ENCODE peak calls at places on chromosomes 11 and 22, in eight cellular contexts. M is stimulated activated CD4-positive, alpha-beta T cell treated with anti-CD3 and anti-CD28 coated beads, Interleukin-15, amount 100 ng/mL, for 1 hour; F is ovary; C is KBM-7; P is T-helper 22 cell; K is astrocyte of the spinal cord; O is NCI-H748 treated with DMSO at 0.1 percent for 48 hours; X is CD8-positive, alpha-beta memory T cell. L is an unnamed sample.

GRCh38 chr11:78438298-78438975 is 20.8 kb upstream of the GAB2 start:
- DNase-seq in M (no peak), P (no peak), X (no peak), F (no peak), O (no peak), C (no peak), K (no peak), L (peak; percentile 69)

GRCh38 chr22:44847380-44847779 is 95.0 kb downstream of the ARHGAP8 start:
- DNase-seq in F (no peak), C (no peak), P (no peak), M (no peak), O (no peak), X (no peak), K (no peak), L (no peak)

GRCh38 chr22:44366372-44367310 is 53.9 kb upstream of the SHISAL1 start:
- DNase-seq in M (no peak), X (no peak), O (no peak), F (peak; percentile 37), C (no peak), P (no peak), K (no peak), L (no peak)

GRCh38 chr11:44997566-44997965 is 46.9 kb upstream of the TP53I11 start:
- DNase-seq in O (no peak), M (no peak), K (no peak), P (no peak), F (no peak), X (no peak), C (no peak), L (no peak)

GRCh38 chr11:120667281-120667680 is 155.7 kb downstream of the GRIK4 start:
- DNase-seq in F (peak; percentile 75), P (no peak), K (no peak), O (no peak), X (no peak), C (no peak), M (no peak), L (no peak)

GRCh38 chr11:2588809-2589537 is 110.8 kb downstream of the KCNQ1OT1 start:
- DNase-seq in O (no peak), P (no peak), M (no peak), X (no peak), F (peak; percentile 28), C (no peak), K (no peak), L (no peak)

GRCh38 chr11:47468598-47469214 is 19.8 kb upstream of the RAPSN start:
- DNase-seq in M (no peak), X (no peak), C (no peak), O (no peak), F (no peak), K (peak; percentile 47), P (no peak), L (no peak)

GRCh38 chr22:39913886-39914285 is 13.0 kb downstream of the GRAP2 start:
- DNase-seq in F (no peak), C (no peak), X (no peak), P (no peak), O (no peak), M (no peak), K (no peak), L (no peak)

GRCh38 chr22:22894740-22895731 is 7.4 kb downstream of the IGLL5 start:
- DNase-seq in F (peak; percentile 12), C (no peak), O (no peak), P (no peak), K (no peak), X (no peak), M (no peak), L (no peak)